ENCODE peak calls at places on chromosome 19, in five cellular contexts. One of them, this sample, is unnamed.

GRCh38 chr19:14146789-14147216 is 10.4 kb upstream of the ASF1B start:
- DNase-seq in IMR-90: peak; percentile 84
- DNase-seq in psoas muscle: no peak
- DNase-seq in stomach: no peak
- DNase-seq in CD8-positive, alpha-beta memory T cell: no peak
- DNase-seq in this sample: no peak

GRCh38 chr19:31674503-31675186 is 325.4 kb upstream of the TSHZ3 start:
- DNase-seq in IMR-90: peak; percentile 47
- DNase-seq in psoas muscle: no peak
- DNase-seq in stomach: no peak
- DNase-seq in CD8-positive, alpha-beta memory T cell: no peak
- DNase-seq in this sample: no peak

GRCh38 chr19:1730157-1730556 is 23.1 kb upstream of the ONECUT3 start:
- DNase-seq in IMR-90: no peak
- DNase-seq in psoas muscle: no peak
- DNase-seq in stomach: no peak
- DNase-seq in CD8-positive, alpha-beta memory T cell: no peak
- DNase-seq in this sample: no peak

GRCh38 chr19:19405919-19406877 is 723 bp downstream of the GATAD2A start:
- DNase-seq in IMR-90: peak; percentile 60
- DNase-seq in psoas muscle: peak; percentile 62
- DNase-seq in stomach: peak; percentile 49
- DNase-seq in CD8-positive, alpha-beta memory T cell: peak; percentile 53
- DNase-seq in this sample: peak; percentile 76

GRCh38 chr19:31890230-31890629 is 455.2 kb upstream of the ZNF507 start:
- DNase-seq in IMR-90: no peak
- DNase-seq in psoas muscle: no peak
- DNase-seq in stomach: no peak
- DNase-seq in CD8-positive, alpha-beta memory T cell: no peak
- DNase-seq in this sample: no peak

GRCh38 chr19:40813182-40813581 is 14.2 kb downstream of the EGLN2 start:
- DNase-seq in IMR-90: no peak
- DNase-seq in psoas muscle: no peak
- DNase-seq in stomach: no peak
- DNase-seq in CD8-positive, alpha-beta memory T cell: no peak
- DNase-seq in this sample: peak; percentile 61

GRCh38 chr19:869245-870177 is 10.0 kb downstream of the CFD start:
- DNase-seq in IMR-90: peak; percentile 96
- DNase-seq in psoas muscle: peak; percentile 81
- DNase-seq in stomach: no peak
- DNase-seq in CD8-positive, alpha-beta memory T cell: no peak
- DNase-seq in this sample: no peak

GRCh38 chr19:16288544-16288943 is 36.1 kb upstream of the KLF2 start:
- DNase-seq in IMR-90: peak; percentile 17
- DNase-seq in psoas muscle: no peak
- DNase-seq in stomach: no peak
- DNase-seq in CD8-positive, alpha-beta memory T cell: no peak
- DNase-seq in this sample: no peak

GRCh38 chr19:17155251-17155650 is 59.9 kb upstream of the USE1 start:
- DNase-seq in IMR-90: no peak
- DNase-seq in psoas muscle: no peak
- DNase-seq in stomach: no peak
- DNase-seq in CD8-positive, alpha-beta memory T cell: no peak
- DNase-seq in this sample: no peak

GRCh38 chr19:12867120-12868099 is 13.8 kb downstream of the DNASE2 start:
- DNase-seq in IMR-90: peak; percentile 43
- DNase-seq in psoas muscle: peak; percentile 43
- DNase-seq in stomach: peak; percentile 73
- DNase-seq in CD8-positive, alpha-beta memory T cell: peak; percentile 58
- DNase-seq in this sample: peak; percentile 75

GRCh38 chr19:58450836-58451357 is 525 bp upstream of the ZNF324B start:
- DNase-seq in IMR-90: no peak
- DNase-seq in psoas muscle: no peak
- DNase-seq in stomach: no peak
- DNase-seq in CD8-positive, alpha-beta memory T cell: no peak
- DNase-seq in this sample: no peak

GRCh38 chr19:36047835-36048234 is 6.2 kb downstream of the THAP8 start:
- DNase-seq in IMR-90: no peak
- DNase-seq in psoas muscle: no peak
- DNase-seq in stomach: no peak
- DNase-seq in CD8-positive, alpha-beta memory T cell: no peak
- DNase-seq in this sample: no peak

GRCh38 chr19:30064776-30065494 is 122.9 kb downstream of the URI1 start:
- DNase-seq in IMR-90: no peak
- DNase-seq in psoas muscle: no peak
- DNase-seq in stomach: peak; percentile 9
- DNase-seq in CD8-positive, alpha-beta memory T cell: no peak
- DNase-seq in this sample: no peak

GRCh38 chr19:33402421-33403220 is 29.1 kb downstream of the CEBPG start:
- DNase-seq in IMR-90: no peak
- DNase-seq in psoas muscle: no peak
- DNase-seq in stomach: no peak
- DNase-seq in CD8-positive, alpha-beta memory T cell: no peak
- DNase-seq in this sample: peak; percentile 45

GRCh38 chr19:12140545-12141404 is 625 bp upstream of the ZNF20 start:
- DNase-seq in IMR-90: peak; percentile 80
- DNase-seq in psoas muscle: peak; percentile 87
- DNase-seq in stomach: peak; percentile 92
- DNase-seq in CD8-positive, alpha-beta memory T cell: peak; percentile 80
- DNase-seq in this sample: peak; percentile 91

GRCh38 chr19:1057185-1057857 is 9.6 kb upstream of the ARHGAP45 start:
- DNase-seq in IMR-90: peak; percentile 67
- DNase-seq in psoas muscle: no peak
- DNase-seq in stomach: no peak
- DNase-seq in CD8-positive, alpha-beta memory T cell: no peak
- DNase-seq in this sample: no peak

GRCh38 chr19:35476149-35476548 is 14.1 kb downstream of the KRTDAP start:
- DNase-seq in IMR-90: no peak
- DNase-seq in psoas muscle: no peak
- DNase-seq in stomach: no peak
- DNase-seq in CD8-positive, alpha-beta memory T cell: no peak
- DNase-seq in this sample: no peak

GRCh38 chr19:39157275-39157996 is 31.9 kb downstream of the PAK4 start:
- DNase-seq in IMR-90: peak; percentile 28
- DNase-seq in psoas muscle: no peak
- DNase-seq in stomach: no peak
- DNase-seq in CD8-positive, alpha-beta memory T cell: no peak
- DNase-seq in this sample: no peak

GRCh38 chr19:3366761-3367571 is 583 bp downstream of the NFIC start:
- DNase-seq in IMR-90: no peak
- DNase-seq in psoas muscle: peak; percentile 78
- DNase-seq in stomach: no peak
- DNase-seq in CD8-positive, alpha-beta memory T cell: no peak
- DNase-seq in this sample: peak; percentile 70

GRCh38 chr19:19597809-19598306 is 20.6 kb downstream of the PBX4 start:
- DNase-seq in IMR-90: no peak
- DNase-seq in psoas muscle: no peak
- DNase-seq in stomach: no peak
- DNase-seq in CD8-positive, alpha-beta memory T cell: peak; percentile 65
- DNase-seq in this sample: no peak

GRCh38 chr19:32720216-32720935 is 809 bp downstream of the TDRD12 start:
- DNase-seq in IMR-90: no peak
- DNase-seq in psoas muscle: no peak
- DNase-seq in stomach: no peak
- DNase-seq in CD8-positive, alpha-beta memory T cell: no peak
- DNase-seq in this sample: no peak

GRCh38 chr19:54464044-54464623 is 556 bp upstream of the LENG9 start:
- DNase-seq in IMR-90: peak; percentile 49
- DNase-seq in psoas muscle: peak; percentile 82
- DNase-seq in stomach: peak; percentile 99
- DNase-seq in CD8-positive, alpha-beta memory T cell: peak; percentile 84
- DNase-seq in this sample: peak; percentile 96

GRCh38 chr19:292951-293350 is 1.7 kb upstream of the PLPP2 start:
- DNase-seq in IMR-90: no peak
- DNase-seq in psoas muscle: no peak
- DNase-seq in stomach: peak; percentile 11
- DNase-seq in CD8-positive, alpha-beta memory T cell: no peak
- DNase-seq in this sample: no peak

GRCh38 chr19:41587101-41587837 is 11.3 kb downstream of the CEACAM21 start:
- DNase-seq in IMR-90: no peak
- DNase-seq in psoas muscle: no peak
- DNase-seq in stomach: no peak
- DNase-seq in CD8-positive, alpha-beta memory T cell: no peak
- DNase-seq in this sample: no peak

GRCh38 chr19:56983148-56983547 is 136.6 kb upstream of the USP29 start:
- DNase-seq in IMR-90: no peak
- DNase-seq in psoas muscle: no peak
- DNase-seq in stomach: no peak
- DNase-seq in CD8-positive, alpha-beta memory T cell: no peak
- DNase-seq in this sample: no peak

GRCh38 chr19:3360494-3361383 is 5.6 kb upstream of the NFIC start:
- DNase-seq in IMR-90: no peak
- DNase-seq in psoas muscle: peak; percentile 72
- DNase-seq in stomach: peak; percentile 66
- DNase-seq in CD8-positive, alpha-beta memory T cell: peak; percentile 63
- DNase-seq in this sample: peak; percentile 79

GRCh38 chr19:33512580-33513137 is 8.9 kb downstream of the PEPD start:
- DNase-seq in IMR-90: no peak
- DNase-seq in psoas muscle: no peak
- DNase-seq in stomach: no peak
- DNase-seq in CD8-positive, alpha-beta memory T cell: no peak
- DNase-seq in this sample: no peak

GRCh38 chr19:7346488-7346971 is 2.2 kb upstream of the ARHGEF18 start:
- DNase-seq in IMR-90: no peak
- DNase-seq in psoas muscle: no peak
- DNase-seq in stomach: no peak
- DNase-seq in CD8-positive, alpha-beta memory T cell: no peak
- DNase-seq in this sample: no peak

GRCh38 chr19:7337380-7338194 is 11.2 kb upstream of the ARHGEF18 start:
- DNase-seq in IMR-90: no peak
- DNase-seq in psoas muscle: no peak
- DNase-seq in stomach: no peak
- DNase-seq in CD8-positive, alpha-beta memory T cell: no peak
- DNase-seq in this sample: peak; percentile 58

GRCh38 chr19:7336321-7336973 is 12.3 kb upstream of the ARHGEF18 start:
- DNase-seq in IMR-90: no peak
- DNase-seq in psoas muscle: no peak
- DNase-seq in stomach: no peak
- DNase-seq in CD8-positive, alpha-beta memory T cell: no peak
- DNase-seq in this sample: no peak

GRCh38 chr19:7340959-7341837 is 7.5 kb upstream of the ARHGEF18 start:
- DNase-seq in IMR-90: peak; percentile 64
- DNase-seq in psoas muscle: peak; percentile 80
- DNase-seq in stomach: peak; percentile 87
- DNase-seq in CD8-positive, alpha-beta memory T cell: peak; percentile 78
- DNase-seq in this sample: peak; percentile 85

DNA sequence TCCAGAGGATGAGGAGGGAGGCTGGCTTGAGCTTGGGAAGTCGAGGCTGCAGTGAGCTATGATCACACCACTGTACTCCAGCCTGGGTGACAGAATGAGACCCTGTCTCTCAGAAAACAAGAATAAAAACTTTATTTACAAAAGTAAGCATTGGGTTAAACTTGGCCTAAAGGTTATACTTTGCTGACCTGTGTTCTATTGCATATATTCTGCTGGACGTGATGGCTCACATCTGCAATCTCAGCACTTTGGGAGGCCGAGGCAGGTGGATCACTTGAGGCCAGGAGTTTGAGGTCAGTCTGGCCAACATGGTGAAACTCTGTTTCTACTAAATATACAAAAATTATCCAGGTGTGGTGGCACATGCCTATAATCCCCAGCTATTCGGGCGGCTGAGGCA is 6.6 kb upstream of the ARHGEF18 start:
- DNase-seq in IMR-90: no peak
- DNase-seq in psoas muscle: no peak
- DNase-seq in stomach: no peak
- DNase-seq in CD8-positive, alpha-beta memory T cell: no peak
- DNase-seq in this sample: no peak
- H3K4me1 ChIP-seq in IMR-90: no peaks in the 10 kb centered on the region
- H3K4me1 ChIP-seq in psoas muscle: no peaks in the 10 kb centered on the region
- H3K4me1 ChIP-seq in stomach: peaks cover 18% of the 10 kb centered on the region
- H3K4me1 ChIP-seq in CD8-positive, alpha-beta memory T cell: peaks cover 65% of the 10 kb centered on the region
- H3K4me1 ChIP-seq in this sample: peaks cover 13% of the 10 kb centered on the region

GRCh38 chr19:44306283-44306682 is 1.5 kb upstream of the ZNF235 start:
- DNase-seq in IMR-90: no peak
- DNase-seq in psoas muscle: no peak
- DNase-seq in stomach: no peak
- DNase-seq in CD8-positive, alpha-beta memory T cell: no peak
- DNase-seq in this sample: no peak
- H3K4me1 ChIP-seq in IMR-90: peaks cover 3% of the 10 kb centered on the region
- H3K4me1 ChIP-seq in psoas muscle: peaks cover 3% of the 10 kb centered on the region
- H3K4me1 ChIP-seq in stomach: peaks cover 12% of the 10 kb centered on the region
- H3K4me1 ChIP-seq in CD8-positive, alpha-beta memory T cell: peaks cover 7% of the 10 kb centered on the region
- H3K4me1 ChIP-seq in this sample: peaks cover 14% of the 10 kb centered on the region

GRCh38 chr19:7928741-7929701 is 3.1 kb upstream of the CTXN1 start:
- DNase-seq in IMR-90: peak; percentile 88
- DNase-seq in psoas muscle: peak; percentile 64
- DNase-seq in stomach: no peak
- DNase-seq in CD8-positive, alpha-beta memory T cell: peak; percentile 75
- DNase-seq in this sample: peak; percentile 61

GRCh38 chr19:7928334-7928706 is 2.4 kb upstream of the CTXN1 start:
- DNase-seq in IMR-90: no peak
- DNase-seq in psoas muscle: peak; percentile 20
- DNase-seq in stomach: no peak
- DNase-seq in CD8-positive, alpha-beta memory T cell: no peak
- DNase-seq in this sample: no peak

GRCh38 chr19:7926727-7927604 is 1.0 kb upstream of the CTXN1 start:
- DNase-seq in IMR-90: no peak
- DNase-seq in psoas muscle: peak; percentile 22
- DNase-seq in stomach: no peak
- DNase-seq in CD8-positive, alpha-beta memory T cell: no peak
- DNase-seq in this sample: peak; percentile 50

GRCh38 chr19:7926021-7926726 is at the start of gene CTXN1:
- DNase-seq in IMR-90: no peak
- DNase-seq in psoas muscle: peak; percentile 71
- DNase-seq in stomach: peak; percentile 79
- DNase-seq in CD8-positive, alpha-beta memory T cell: peak; percentile 75
- DNase-seq in this sample: peak; percentile 74

DNA sequence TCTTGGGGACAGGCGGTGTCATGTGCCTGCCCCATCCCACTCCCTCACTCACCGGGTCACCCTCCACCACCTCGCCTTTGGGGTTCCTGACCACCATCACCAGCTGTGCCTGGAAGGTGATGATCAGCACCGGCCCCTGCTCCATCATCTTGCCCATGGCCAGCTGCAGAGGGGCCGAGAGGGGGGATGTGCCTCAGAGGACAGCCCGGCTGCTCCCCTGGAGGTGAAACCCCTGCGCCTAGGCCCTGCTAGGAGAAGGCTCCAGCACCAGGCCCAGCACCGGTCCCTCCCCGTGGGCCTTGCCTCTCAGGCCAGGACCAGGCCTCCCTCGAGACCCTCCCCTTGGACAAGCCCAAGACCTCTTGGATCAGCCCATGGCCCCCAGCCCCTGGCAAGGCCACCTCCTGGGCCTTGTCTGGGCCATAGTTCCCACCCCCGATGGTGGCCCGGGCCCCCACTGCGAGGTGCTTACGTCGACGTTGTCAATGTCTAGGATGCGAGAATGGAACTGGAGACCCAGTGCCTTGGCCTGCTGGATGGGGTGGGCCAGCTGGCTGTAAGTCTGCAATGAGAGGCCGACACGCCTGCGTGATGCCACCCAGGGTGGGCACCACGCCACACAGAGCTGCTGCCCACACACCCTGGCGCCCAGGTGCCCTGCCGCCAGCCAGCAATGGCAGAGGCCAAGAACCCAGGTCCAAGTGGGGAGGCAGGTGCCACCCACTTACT is 1.8 kb upstream of the CTXN1 start:
- DNase-seq in IMR-90: no peak
- DNase-seq in psoas muscle: peak; percentile 22
- DNase-seq in stomach: no peak
- DNase-seq in CD8-positive, alpha-beta memory T cell: no peak
- DNase-seq in this sample: peak; percentile 47
- H3K4me1 ChIP-seq in IMR-90: peaks cover 21% of the 10 kb centered on the region
- H3K4me1 ChIP-seq in psoas muscle: peaks cover 23% of the 10 kb centered on the region
- H3K4me1 ChIP-seq in stomach: peaks cover 34% of the 10 kb centered on the region
- H3K4me1 ChIP-seq in CD8-positive, alpha-beta memory T cell: peaks cover 9% of the 10 kb centered on the region
- H3K4me1 ChIP-seq in this sample: peaks cover 25% of the 10 kb centered on the region

GRCh38 chr19:5273782-5274181 is 66.8 kb downstream of the PTPRS start:
- DNase-seq in IMR-90: no peak
- DNase-seq in psoas muscle: no peak
- DNase-seq in stomach: no peak
- DNase-seq in CD8-positive, alpha-beta memory T cell: no peak
- DNase-seq in this sample: no peak
- H3K4me1 ChIP-seq in IMR-90: no peaks in the 10 kb centered on the region
- H3K4me1 ChIP-seq in psoas muscle: no peaks in the 10 kb centered on the region
- H3K4me1 ChIP-seq in stomach: no peaks in the 10 kb centered on the region
- H3K4me1 ChIP-seq in CD8-positive, alpha-beta memory T cell: no peaks in the 10 kb centered on the region
- H3K4me1 ChIP-seq in this sample: no peaks in the 10 kb centered on the region